ENCODE peak calls at places on chromosomes 4 and X, in four cellular contexts. One of them, this sample, is unnamed.

GRCh38 chr4:52234539-52235174 is 183.6 kb downstream of the SPATA18 start:
- DNase-seq in GM12878: no peak
- DNase-seq in HepG2: peak; percentile 50
- DNase-seq in K562: peak; percentile 6
- DNase-seq in this sample: no peak

GRCh38 chr4:84913176-84913575 is 53.3 kb downstream of the WDFY3 start:
- DNase-seq in GM12878: no peak
- DNase-seq in K562: no peak
- DNase-seq in HepG2: no peak
- DNase-seq in this sample: no peak

GRCh38 chrX:45851434-45851991 is 650.8 kb upstream of the DIPK2B start:
- DNase-seq in K562: no peak
- DNase-seq in HepG2: no peak
- DNase-seq in GM12878: no peak
- DNase-seq in this sample: peak; percentile 66

GRCh38 chr4:7832331-7832730 is 107.3 kb downstream of the AFAP1 start:
- DNase-seq in HepG2: no peak
- DNase-seq in GM12878: no peak
- DNase-seq in K562: no peak
- DNase-seq in this sample: no peak

GRCh38 chr4:186688150-186688943 is 35.3 kb downstream of the FAT1 start:
- DNase-seq in GM12878: no peak
- DNase-seq in K562: no peak
- DNase-seq in HepG2: peak; percentile 53
- DNase-seq in this sample: peak; percentile 55

GRCh38 chr4:8756816-8757215 is 114.8 kb downstream of the HMX1 start:
- DNase-seq in GM12878: no peak
- DNase-seq in K562: no peak
- DNase-seq in HepG2: no peak
- DNase-seq in this sample: peak; percentile 12

GRCh38 chr4:1376841-1377605 is 29.2 kb downstream of the NKX1-1 start:
- DNase-seq in K562: no peak
- DNase-seq in HepG2: no peak
- DNase-seq in GM12878: no peak
- DNase-seq in this sample: peak; percentile 27

GRCh38 chrX:140504371-140505324 is at the start of gene SOX3:
- DNase-seq in K562: no peak
- DNase-seq in GM12878: no peak
- DNase-seq in HepG2: no peak
- DNase-seq in this sample: peak; percentile 69

GRCh38 chr4:155582971-155583437 is 83.6 kb upstream of the GUCY1A1 start:
- DNase-seq in HepG2: no peak
- DNase-seq in GM12878: no peak
- DNase-seq in K562: no peak
- DNase-seq in this sample: no peak

GRCh38 chr4:3305610-3306371 is 13.0 kb downstream of the RGS12 start:
- DNase-seq in K562: peak; percentile 33
- DNase-seq in GM12878: no peak
- DNase-seq in HepG2: no peak
- DNase-seq in this sample: peak; percentile 8

GRCh38 chr4:82780398-82781231 is 18.0 kb downstream of the SCD5 start:
- DNase-seq in K562: no peak
- DNase-seq in HepG2: peak; percentile 57
- DNase-seq in GM12878: no peak
- DNase-seq in this sample: peak; percentile 25

GRCh38 chr4:124514588-124514987 is 197.9 kb downstream of the ANKRD50 start:
- DNase-seq in GM12878: no peak
- DNase-seq in K562: no peak
- DNase-seq in HepG2: no peak
- DNase-seq in this sample: no peak

GRCh38 chr4:18957721-18958120 is 936.2 kb upstream of the LCORL start:
- DNase-seq in K562: no peak
- DNase-seq in GM12878: no peak
- DNase-seq in HepG2: no peak
- DNase-seq in this sample: no peak

GRCh38 chr4:140012688-140013087 is 141.3 kb downstream of the MAML3 start:
- DNase-seq in K562: peak; percentile 26
- DNase-seq in GM12878: no peak
- DNase-seq in HepG2: peak; percentile 70
- DNase-seq in this sample: peak; percentile 60

GRCh38 chr4:94406668-94407437 is 44.9 kb upstream of the PDLIM5 start:
- DNase-seq in K562: peak; percentile 39
- DNase-seq in GM12878: peak; percentile 25
- DNase-seq in HepG2: peak; percentile 73
- DNase-seq in this sample: peak; percentile 48

GRCh38 chr4:94409375-94409679 is 42.4 kb upstream of the PDLIM5 start:
- DNase-seq in GM12878: no peak
- DNase-seq in HepG2: no peak
- DNase-seq in K562: no peak
- DNase-seq in this sample: no peak

GRCh38 chr4:94409947-94410346 is 41.8 kb upstream of the PDLIM5 start:
- DNase-seq in HepG2: no peak
- DNase-seq in GM12878: no peak
- DNase-seq in K562: no peak
- DNase-seq in this sample: no peak

GRCh38 chr4:94407846-94408245 is 43.9 kb upstream of the PDLIM5 start:
- DNase-seq in GM12878: no peak
- DNase-seq in K562: no peak
- DNase-seq in HepG2: no peak
- DNase-seq in this sample: no peak

GRCh38 chr4:94408549-94409374 is 43.0 kb upstream of the PDLIM5 start:
- DNase-seq in HepG2: peak; percentile 46
- DNase-seq in K562: no peak
- DNase-seq in GM12878: no peak
- DNase-seq in this sample: no peak
- TF ChIP-seq TCF7 in HepG2: no peak
- TF ChIP-seq TCF7 in K562: no peak
- TF ChIP-seq TCF7 in GM12878: no peak
- TF ChIP-seq TCF7 in this sample: no peak

GRCh38 chr4:123088521-123088920 is 166.1 kb upstream of the NUDT6 start:
- DNase-seq in GM12878: no peak
- DNase-seq in K562: no peak
- DNase-seq in HepG2: no peak
- DNase-seq in this sample: no peak

GRCh38 chr4:123090886-123091285 is 168.5 kb upstream of the NUDT6 start:
- DNase-seq in HepG2: no peak
- DNase-seq in GM12878: no peak
- DNase-seq in K562: no peak
- DNase-seq in this sample: no peak

GRCh38 chr4:123093247-123093646 is 170.8 kb upstream of the NUDT6 start:
- DNase-seq in GM12878: no peak
- DNase-seq in HepG2: peak; percentile 2
- DNase-seq in K562: no peak
- DNase-seq in this sample: no peak

GRCh38 chr4:123096038-123096437 is 173.6 kb upstream of the NUDT6 start:
- DNase-seq in K562: peak; percentile 20
- DNase-seq in HepG2: peak; percentile 15
- DNase-seq in GM12878: no peak
- DNase-seq in this sample: no peak

DNA sequence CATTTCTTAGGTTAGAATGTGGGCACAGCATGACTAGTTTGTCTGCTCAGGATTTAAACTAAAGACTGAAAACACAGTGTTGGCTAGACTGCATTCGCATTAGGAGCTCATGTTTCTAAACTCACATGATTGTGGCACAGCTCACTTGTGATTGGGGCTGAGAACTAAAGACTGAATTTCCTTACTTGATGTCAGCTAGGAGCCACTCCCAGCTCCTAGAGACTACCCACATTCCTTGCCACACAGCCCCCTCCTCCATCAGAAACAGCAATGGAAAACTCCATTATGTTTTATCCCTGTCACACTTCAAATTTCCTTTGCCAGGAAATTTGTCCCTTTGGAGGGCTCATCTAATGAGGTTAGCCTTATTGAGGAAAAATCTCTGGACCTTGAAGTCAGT is 170.2 kb upstream of the NUDT6 start:
- DNase-seq in HepG2: no peak
- DNase-seq in GM12878: no peak
- DNase-seq in K562: no peak
- DNase-seq in this sample: no peak
- TF ChIP-seq ATF2 in HepG2: no peak
- TF ChIP-seq ATF2 in GM12878: no peak
- TF ChIP-seq ATF2 in K562: no peak
- TF ChIP-seq ATF2 in this sample: no peak

GRCh38 chrX:110847334-110847733 is 51.7 kb upstream of the CHRDL1 start:
- DNase-seq in HepG2: peak; percentile 32
- DNase-seq in K562: peak; percentile 36
- DNase-seq in GM12878: peak; percentile 23
- DNase-seq in this sample: no peak
- TF ChIP-seq CBFB in HepG2: no peak
- TF ChIP-seq CBFB in K562: no peak
- TF ChIP-seq CBFB in GM12878: no peak
- TF ChIP-seq CBFB in this sample: no peak

GRCh38 chrX:148552775-148553174 is 52.4 kb downstream of the AFF2 start:
- DNase-seq in GM12878: no peak
- DNase-seq in K562: no peak
- DNase-seq in HepG2: no peak
- DNase-seq in this sample: no peak
- TF ChIP-seq TCF7 in GM12878: no peak
- TF ChIP-seq TCF7 in K562: no peak
- TF ChIP-seq TCF7 in HepG2: no peak
- TF ChIP-seq TCF7 in this sample: no peak

GRCh38 chrX:130700629-130701028 is 202.4 kb downstream of the ENOX2 start:
- DNase-seq in GM12878: no peak
- DNase-seq in HepG2: no peak
- DNase-seq in K562: no peak
- DNase-seq in this sample: no peak

GRCh38 chrX:130695931-130696330 is 207.1 kb downstream of the ENOX2 start:
- DNase-seq in GM12878: no peak
- DNase-seq in K562: no peak
- DNase-seq in HepG2: no peak
- DNase-seq in this sample: no peak

GRCh38 chrX:130699618-130700017 is 203.4 kb downstream of the ENOX2 start:
- DNase-seq in K562: no peak
- DNase-seq in GM12878: no peak
- DNase-seq in HepG2: no peak
- DNase-seq in this sample: no peak

GRCh38 chrX:130694983-130695382 is 208.0 kb downstream of the ENOX2 start:
- DNase-seq in K562: peak; percentile 34
- DNase-seq in HepG2: no peak
- DNase-seq in GM12878: no peak
- DNase-seq in this sample: no peak

DNA sequence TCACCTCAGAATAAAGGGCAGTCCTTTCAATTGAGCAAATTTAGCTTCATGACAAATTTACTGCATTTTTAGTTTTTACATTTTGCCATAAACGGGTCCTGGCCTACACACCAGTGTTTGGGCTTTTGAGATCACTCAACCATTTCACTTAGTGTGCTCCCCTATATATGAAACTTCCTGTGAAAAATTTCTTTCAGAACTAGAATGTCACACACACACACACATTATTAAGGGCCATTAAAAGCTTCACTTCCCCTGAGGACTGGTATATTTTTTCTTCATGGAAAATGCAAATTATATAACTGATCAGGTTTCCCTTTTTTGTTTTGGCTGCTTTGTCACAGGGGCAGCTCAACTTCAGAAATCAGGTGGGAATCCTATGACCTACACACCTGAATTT is 206.5 kb downstream of the ENOX2 start:
- DNase-seq in GM12878: no peak
- DNase-seq in HepG2: no peak
- DNase-seq in K562: no peak
- DNase-seq in this sample: no peak
- TF ChIP-seq ATF2 in GM12878: no peak
- TF ChIP-seq ATF2 in HepG2: no peak
- TF ChIP-seq ATF2 in K562: no peak
- TF ChIP-seq ATF2 in this sample: no peak

DNA sequence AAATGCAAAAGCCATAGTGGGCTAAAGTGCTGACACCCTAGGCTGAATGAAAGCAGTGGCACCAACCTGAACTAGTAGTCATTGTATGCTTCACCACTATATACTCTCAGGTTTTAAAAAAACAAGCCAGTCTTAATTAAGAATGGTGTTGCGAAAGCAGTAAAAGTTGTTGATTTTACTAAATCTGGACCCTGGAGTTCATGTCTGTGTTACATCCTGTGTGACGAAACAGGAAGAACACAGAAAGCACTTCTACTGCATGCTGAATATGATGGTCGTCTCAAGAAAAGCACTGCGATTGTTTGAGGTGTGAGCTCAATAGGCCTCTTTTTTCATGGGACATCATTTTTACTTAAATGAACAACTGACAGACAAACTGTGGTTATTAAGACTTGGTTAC is 24.2 kb upstream of the GDPD2 start:
- DNase-seq in HepG2: peak; percentile 45
- DNase-seq in K562: no peak
- DNase-seq in GM12878: no peak
- DNase-seq in this sample: no peak
- TF ChIP-seq CBFB in HepG2: no peak
- TF ChIP-seq CBFB in K562: no peak
- TF ChIP-seq CBFB in GM12878: no peak
- TF ChIP-seq CBFB in this sample: no peak

GRCh38 chr4:109434007-109434792 is 585 bp downstream of the SEC24B start:
- DNase-seq in HepG2: peak; percentile 18
- DNase-seq in GM12878: no peak
- DNase-seq in K562: peak; percentile 59
- DNase-seq in this sample: peak; percentile 30

GRCh38 chr4:109434793-109435080 is 1.1 kb downstream of the SEC24B start:
- DNase-seq in K562: no peak
- DNase-seq in GM12878: no peak
- DNase-seq in HepG2: no peak
- DNase-seq in this sample: no peak

GRCh38 chr4:109433281-109434006 is at the start of gene SEC24B:
- DNase-seq in GM12878: peak; percentile 43
- DNase-seq in K562: peak; percentile 86
- DNase-seq in HepG2: peak; percentile 73
- DNase-seq in this sample: peak; percentile 88

GRCh38 chr4:109432203-109432602 is 1.4 kb upstream of the SEC24B start:
- DNase-seq in GM12878: no peak
- DNase-seq in HepG2: no peak
- DNase-seq in K562: no peak
- DNase-seq in this sample: no peak

DNA sequence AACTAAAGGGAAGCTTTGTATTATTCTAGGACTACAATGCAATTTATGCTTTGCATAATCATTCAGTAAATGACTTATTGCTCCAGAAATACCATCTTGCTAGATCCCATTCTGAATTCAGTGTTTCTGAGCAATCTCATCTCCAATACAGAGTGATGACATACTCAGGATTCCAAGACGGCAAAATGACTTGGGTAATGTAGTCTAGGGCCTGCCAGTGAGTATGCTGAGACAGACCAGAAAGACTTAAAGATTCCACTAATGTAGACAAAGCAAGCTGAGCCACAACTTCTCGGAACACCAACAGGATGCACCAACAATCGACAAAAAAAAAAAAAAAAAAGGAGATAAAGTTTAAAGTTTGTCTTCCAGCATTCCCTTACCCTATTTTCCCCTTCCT is 939 bp upstream of the SEC24B start:
- DNase-seq in GM12878: no peak
- DNase-seq in K562: no peak
- DNase-seq in HepG2: no peak
- DNase-seq in this sample: no peak
- TF ChIP-seq TCF7 in GM12878: no peak
- TF ChIP-seq TCF7 in K562: no peak
- TF ChIP-seq TCF7 in HepG2: no peak
- TF ChIP-seq TCF7 in this sample: no peak

This sample was measured in WTC11.